ENCODE peak calls at places on chromosomes 2 and 18, in nine cellular contexts. Z is Peyer's patch; S is cardiac muscle cell; P is heart left ventricle; B is lung; G is transverse colon; T is Karpas-422; I is CD4-positive, CD25-positive, alpha-beta regulatory T cell; W is body of pancreas. Y is an unnamed sample.
A peak's percentile ranks its signal among the peaks of the same experiment; 100 is the strongest.

GRCh38 chr18:1018211-1018651 is 113.6 kb downstream of the ADCYAP1 start:
- DNase-seq in Z (no peak), S (no peak), P (no peak), B (no peak), G (no peak), T (no peak), I (no peak), W (no peak), Y (no peak)

GRCh38 chr2:172864182-172864581 is 128.5 kb downstream of the RAPGEF4 start:
- DNase-seq in Z (peak; percentile 58), S (peak; percentile 67), P (peak; percentile 35), B (peak; percentile 51), G (peak; percentile 54), T (peak; percentile 78), I (peak; percentile 57), W (peak; percentile 52), Y (peak; percentile 2)

GRCh38 chr2:240605867-240606743 is 19.2 kb upstream of the GPR35 start:
- DNase-seq in Z (peak; percentile 52), S (no peak), P (no peak), B (no peak), G (no peak), T (no peak), I (no peak), W (peak; percentile 4), Y (no peak)

GRCh38 chr18:49249523-49249922 is 210.9 kb downstream of the DYM start:
- DNase-seq in Z (no peak), S (no peak), P (no peak), B (no peak), G (no peak), T (no peak), I (no peak), W (no peak), Y (no peak)

GRCh38 chr2:204691911-204692510 is 146.7 kb downstream of the PARD3B start:
- DNase-seq in Z (no peak), S (peak; percentile 80), P (peak; percentile 45), B (peak; percentile 51), G (peak; percentile 39), T (peak; percentile 84), I (peak; percentile 64), W (peak; percentile 72), Y (peak; percentile 24)

GRCh38 chr2:58853420-58853819 is 612.3 kb upstream of the FANCL start:
- DNase-seq in Z (no peak), S (peak; percentile 5), P (no peak), B (no peak), G (no peak), T (no peak), I (no peak), W (no peak), Y (no peak)

GRCh38 chr2:85429213-85429923 is 10.9 kb downstream of the SH2D6 start:
- DNase-seq in Z (no peak), S (no peak), P (no peak), B (no peak), G (no peak), T (peak; percentile 41), I (no peak), W (no peak), Y (no peak)

GRCh38 chr2:107737764-107738163 is 88.9 kb upstream of the RGPD4 start:
- DNase-seq in Z (no peak), S (no peak), P (no peak), B (no peak), G (no peak), T (no peak), I (no peak), W (no peak), Y (no peak)

GRCh38 chr2:79670198-79670597 is 157.3 kb downstream of the CTNNA2 start:
- DNase-seq in Z (no peak), S (peak; percentile 64), P (no peak), B (no peak), G (no peak), T (peak; percentile 47), I (no peak), W (no peak), Y (no peak)

GRCh38 chr2:126933707-126934106 is 35.0 kb downstream of the TEX51 start:
- DNase-seq in Z (no peak), S (no peak), P (no peak), B (peak; percentile 20), G (no peak), T (no peak), I (no peak), W (no peak), Y (no peak)

GRCh38 chr2:50957880-50958279 is 74.1 kb downstream of the NRXN1 start:
- DNase-seq in Z (no peak), S (no peak), P (no peak), B (no peak), G (no peak), T (no peak), I (no peak), W (no peak), Y (no peak)

GRCh38 chr18:36889316-36889715 is 60.4 kb downstream of the KIAA1328 start:
- DNase-seq in Z (no peak), S (no peak), P (no peak), B (no peak), G (no peak), T (no peak), I (no peak), W (no peak), Y (no peak)

GRCh38 chr2:68907923-68908253 is 36.7 kb upstream of the BMP10 start:
- DNase-seq in Z (no peak), S (no peak), P (no peak), B (no peak), G (no peak), T (peak; percentile 84), I (no peak), W (no peak), Y (no peak)

GRCh38 chr2:219434718-219435525 is at the start of gene SPEG:
- DNase-seq in Z (no peak), S (peak; percentile 64), P (peak; percentile 6), B (no peak), G (no peak), T (no peak), I (no peak), W (no peak), Y (no peak)

GRCh38 chr18:80154293-80154692 is 45.2 kb downstream of the ADNP2 start:
- DNase-seq in Z (no peak), S (no peak), P (no peak), B (no peak), G (no peak), T (peak; percentile 85), I (peak; percentile 54), W (no peak), Y (peak; percentile 24)

DNA sequence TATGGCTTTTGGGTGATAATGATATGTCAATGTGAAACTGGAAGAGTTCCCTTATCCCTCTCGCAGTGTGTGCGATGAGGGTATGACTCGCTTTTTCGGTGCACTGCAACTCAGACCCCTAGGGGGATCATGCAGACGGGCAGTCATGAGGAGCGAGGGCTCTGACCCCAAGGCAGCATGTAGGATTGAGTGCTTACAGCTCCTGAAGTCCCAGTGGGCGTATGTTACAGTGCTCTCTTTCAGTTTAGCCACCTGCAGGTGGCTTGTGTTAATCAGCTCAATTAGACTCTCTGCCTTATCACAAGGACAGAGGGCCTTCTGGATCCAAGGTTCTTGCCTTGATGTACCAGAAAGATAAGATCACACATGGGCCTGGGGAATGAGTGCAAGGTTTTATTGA is 1269.9 kb upstream of the GYPC start:
- DNase-seq in Z (no peak), S (no peak), P (no peak), B (no peak), G (no peak), T (peak; percentile 46), I (no peak), W (no peak), Y (no peak)
- H3K9me3 ChIP-seq in Z (no peaks in the 10 kb centered on the region), S (no peaks in the 10 kb centered on the region), P (no peaks in the 10 kb centered on the region), B (no peaks in the 10 kb centered on the region), G (no peaks in the 10 kb centered on the region), T (no peaks in the 10 kb centered on the region), I (peaks cover 9% of the 10 kb centered on the region), W (no peaks in the 10 kb centered on the region), Y (no peaks in the 10 kb centered on the region)

DNA sequence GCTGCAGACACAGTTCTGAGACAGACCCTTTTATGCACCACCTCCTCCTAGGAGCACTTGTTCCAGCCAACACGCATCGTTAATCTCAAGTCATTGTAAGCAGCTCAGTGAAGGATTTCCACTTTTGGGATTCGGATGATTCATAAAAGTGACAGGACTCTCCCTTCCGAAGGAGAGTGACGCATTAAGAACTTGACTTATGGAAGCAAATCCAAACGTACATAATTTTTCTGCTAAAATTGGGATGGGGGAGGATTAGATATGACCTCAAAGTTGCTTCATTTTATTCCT is 165.7 kb downstream of the TWIST2 start:
- DNase-seq in Z (no peak), S (no peak), P (no peak), B (no peak), G (no peak), T (no peak), I (no peak), W (no peak), Y (no peak)
- H3K27me3 ChIP-seq in Z (no peaks in the 10 kb centered on the region), S (no peaks in the 10 kb centered on the region), P (peaks cover 17% of the 10 kb centered on the region), B (no peaks in the 10 kb centered on the region), G (peaks cover 17% of the 10 kb centered on the region), T (no peaks in the 10 kb centered on the region), I (no peaks in the 10 kb centered on the region), W (no peaks in the 10 kb centered on the region), Y (no peaks in the 10 kb centered on the region)

DNA sequence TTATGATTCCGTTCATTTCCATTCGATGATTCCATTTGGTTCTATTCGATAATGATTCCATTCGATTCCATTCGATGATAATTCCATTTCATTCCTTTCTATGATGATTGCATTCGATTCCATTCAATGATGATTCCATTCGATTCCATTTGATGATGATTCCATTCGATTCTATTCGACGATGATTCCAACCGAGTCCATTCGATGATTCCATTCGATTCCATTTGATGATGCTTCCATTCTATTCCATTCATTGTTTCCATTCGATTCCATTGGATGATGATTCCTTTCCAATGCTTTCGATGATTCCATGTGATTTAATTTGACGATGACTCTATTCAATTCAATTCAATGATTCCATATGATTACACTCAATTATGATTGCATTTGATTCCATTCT is 1093.5 kb downstream of the RPIA start:
- DNase-seq in Z (no peak), S (no peak), P (no peak), B (no peak), G (no peak), T (no peak), I (no peak), W (no peak), Y (no peak)
- H3K9me3 ChIP-seq in Z (no peaks in the 10 kb centered on the region), S (peaks cover 52% of the 10 kb centered on the region), P (peaks cover 78% of the 10 kb centered on the region), B (peaks cover 2% of the 10 kb centered on the region), G (peaks cover 17% of the 10 kb centered on the region), T (peaks cover 84% of the 10 kb centered on the region), I (peaks cover 30% of the 10 kb centered on the region), W (peaks cover 30% of the 10 kb centered on the region), Y (peaks cover 7% of the 10 kb centered on the region)

GRCh38 chr2:10913501-10914271 is 2.0 kb downstream of the KCNF1 start:
- DNase-seq in Z (peak; percentile 42), S (no peak), P (no peak), B (no peak), G (no peak), T (no peak), I (no peak), W (no peak), Y (no peak)

GRCh38 chr2:10915236-10915635 is 3.5 kb downstream of the KCNF1 start:
- DNase-seq in Z (no peak), S (no peak), P (no peak), B (no peak), G (no peak), T (no peak), I (no peak), W (no peak), Y (no peak)

GRCh38 chr2:10915731-10916331 is 4.1 kb downstream of the KCNF1 start:
- DNase-seq in Z (peak; percentile 37), S (no peak), P (no peak), B (no peak), G (no peak), T (no peak), I (no peak), W (no peak), Y (no peak)

GRCh38 chr2:10912796-10913445 is 1.2 kb downstream of the KCNF1 start:
- DNase-seq in Z (peak; percentile 40), S (no peak), P (no peak), B (no peak), G (no peak), T (no peak), I (no peak), W (no peak), Y (no peak)

GRCh38 chr2:10914272-10914693 is 2.5 kb downstream of the KCNF1 start:
- DNase-seq in Z (peak; percentile 57), S (no peak), P (no peak), B (no peak), G (peak; percentile 31), T (peak; percentile 53), I (no peak), W (no peak), Y (no peak)
- H3K27me3 ChIP-seq in Z (peaks cover 4% of the 10 kb centered on the region), S (peaks cover 31% of the 10 kb centered on the region), P (peaks cover 31% of the 10 kb centered on the region), B (peaks cover 9% of the 10 kb centered on the region), G (peaks cover 49% of the 10 kb centered on the region), T (no peaks in the 10 kb centered on the region), I (peaks cover 8% of the 10 kb centered on the region), W (no peaks in the 10 kb centered on the region), Y (peaks cover 5% of the 10 kb centered on the region)